ENCODE peak calls at places on chromosomes 13 and 19, in five cellular contexts. One of them, this sample, is unnamed.

GRCh38 chr13:45231722-45232121 is 30.9 kb upstream of the KCTD4 start:
- DNase-seq in DND-41: no peak
- DNase-seq in tibial nerve: no peak
- DNase-seq in lower leg skin: no peak
- DNase-seq in AG04449: no peak
- DNase-seq in this sample: no peak

GRCh38 chr13:96090240-96091101 is 564 bp downstream of the HS6ST3 start:
- DNase-seq in DND-41: no peak
- DNase-seq in tibial nerve: no peak
- DNase-seq in lower leg skin: no peak
- DNase-seq in AG04449: no peak
- DNase-seq in this sample: no peak

GRCh38 chr13:83895994-83896580 is 13.8 kb upstream of the SLITRK1 start:
- DNase-seq in DND-41: peak
- DNase-seq in tibial nerve: no peak
- DNase-seq in lower leg skin: no peak
- DNase-seq in AG04449: no peak
- DNase-seq in this sample: no peak

GRCh38 chr19:10291554-10292205 is 1.9 kb downstream of the ICAM5 start:
- DNase-seq in DND-41: no peak
- DNase-seq in tibial nerve: no peak
- DNase-seq in lower leg skin: no peak
- DNase-seq in AG04449: no peak
- DNase-seq in this sample: no peak

GRCh38 chr13:78045916-78046315 is 127.3 kb upstream of the EDNRB start:
- DNase-seq in DND-41: no peak
- DNase-seq in tibial nerve: no peak
- DNase-seq in lower leg skin: no peak
- DNase-seq in AG04449: no peak
- DNase-seq in this sample: no peak

GRCh38 chr19:6536138-6536671 is 5.4 kb downstream of the TNFSF9 start:
- DNase-seq in DND-41: peak
- DNase-seq in tibial nerve: no peak
- DNase-seq in lower leg skin: peak
- DNase-seq in AG04449: no peak
- DNase-seq in this sample: peak

GRCh38 chr19:30717381-30717780 is 345.2 kb downstream of the ZNF536 start:
- DNase-seq in DND-41: no peak
- DNase-seq in tibial nerve: no peak
- DNase-seq in lower leg skin: no peak
- DNase-seq in AG04449: no peak
- DNase-seq in this sample: no peak

GRCh38 chr19:35777411-35777841 is 2.1 kb downstream of the ARHGAP33 start:
- DNase-seq in DND-41: no peak
- DNase-seq in tibial nerve: no peak
- DNase-seq in lower leg skin: no peak
- DNase-seq in AG04449: no peak
- DNase-seq in this sample: no peak

GRCh38 chr19:8120636-8121480 is 28.5 kb downstream of the FBN3 start:
- DNase-seq in DND-41: no peak
- DNase-seq in tibial nerve: no peak
- DNase-seq in lower leg skin: no peak
- DNase-seq in AG04449: no peak
- DNase-seq in this sample: no peak

GRCh38 chr13:31477961-31478360 is 261.4 kb upstream of the RXFP2 start:
- DNase-seq in DND-41: no peak
- DNase-seq in tibial nerve: no peak
- DNase-seq in lower leg skin: no peak
- DNase-seq in AG04449: peak
- DNase-seq in this sample: no peak

GRCh38 chr19:6761053-6761676 is 6.1 kb downstream of the SH2D3A start:
- DNase-seq in DND-41: peak
- DNase-seq in tibial nerve: no peak
- DNase-seq in lower leg skin: no peak
- DNase-seq in AG04449: no peak
- DNase-seq in this sample: no peak

GRCh38 chr13:87166348-87166747 is 504.8 kb upstream of the SLITRK5 start:
- DNase-seq in DND-41: no peak
- DNase-seq in tibial nerve: no peak
- DNase-seq in lower leg skin: no peak
- DNase-seq in AG04449: no peak
- DNase-seq in this sample: no peak

GRCh38 chr13:99344610-99345208 is 37.5 kb upstream of the GPR183 start:
- DNase-seq in DND-41: no peak
- DNase-seq in tibial nerve: no peak
- DNase-seq in lower leg skin: no peak
- DNase-seq in AG04449: no peak
- DNase-seq in this sample: no peak

GRCh38 chr13:43159007-43159406 is 135.6 kb downstream of the DNAJC15 start:
- DNase-seq in DND-41: no peak
- DNase-seq in tibial nerve: no peak
- DNase-seq in lower leg skin: no peak
- DNase-seq in AG04449: no peak
- DNase-seq in this sample: no peak

GRCh38 chr19:17938092-17938845 is 5.5 kb downstream of the CCDC124 start:
- DNase-seq in DND-41: peak
- DNase-seq in tibial nerve: peak
- DNase-seq in lower leg skin: peak
- DNase-seq in AG04449: peak
- DNase-seq in this sample: peak

GRCh38 chr19:48342841-48343540 is 17.6 kb downstream of the EMP3 start:
- DNase-seq in DND-41: no peak
- DNase-seq in tibial nerve: no peak
- DNase-seq in lower leg skin: no peak
- DNase-seq in AG04449: no peak
- DNase-seq in this sample: no peak

GRCh38 chr19:18326772-18327171 is 3.9 kb upstream of the LSM4 start:
- DNase-seq in DND-41: no peak
- DNase-seq in tibial nerve: no peak
- DNase-seq in lower leg skin: no peak
- DNase-seq in AG04449: no peak
- DNase-seq in this sample: no peak

GRCh38 chr19:47430041-47430802 is 10.9 kb upstream of the MEIS3 start:
- DNase-seq in DND-41: no peak
- DNase-seq in tibial nerve: peak
- DNase-seq in lower leg skin: no peak
- DNase-seq in AG04449: no peak
- DNase-seq in this sample: no peak

GRCh38 chr13:34816543-34816942 is 125.5 kb upstream of the NBEA start:
- DNase-seq in DND-41: no peak
- DNase-seq in tibial nerve: no peak
- DNase-seq in lower leg skin: no peak
- DNase-seq in AG04449: peak
- DNase-seq in this sample: no peak

GRCh38 chr19:32224371-32225244 is 120.8 kb upstream of the ZNF507 start:
- DNase-seq in DND-41: peak
- DNase-seq in tibial nerve: peak
- DNase-seq in lower leg skin: no peak
- DNase-seq in AG04449: no peak
- DNase-seq in this sample: peak
- H3K4me3 ChIP-seq in DND-41: no peak
- H3K4me3 ChIP-seq in tibial nerve: no peak
- H3K4me3 ChIP-seq in lower leg skin: no peak
- H3K4me3 ChIP-seq in AG04449: peak
- H3K4me3 ChIP-seq in this sample: no peak

DNA sequence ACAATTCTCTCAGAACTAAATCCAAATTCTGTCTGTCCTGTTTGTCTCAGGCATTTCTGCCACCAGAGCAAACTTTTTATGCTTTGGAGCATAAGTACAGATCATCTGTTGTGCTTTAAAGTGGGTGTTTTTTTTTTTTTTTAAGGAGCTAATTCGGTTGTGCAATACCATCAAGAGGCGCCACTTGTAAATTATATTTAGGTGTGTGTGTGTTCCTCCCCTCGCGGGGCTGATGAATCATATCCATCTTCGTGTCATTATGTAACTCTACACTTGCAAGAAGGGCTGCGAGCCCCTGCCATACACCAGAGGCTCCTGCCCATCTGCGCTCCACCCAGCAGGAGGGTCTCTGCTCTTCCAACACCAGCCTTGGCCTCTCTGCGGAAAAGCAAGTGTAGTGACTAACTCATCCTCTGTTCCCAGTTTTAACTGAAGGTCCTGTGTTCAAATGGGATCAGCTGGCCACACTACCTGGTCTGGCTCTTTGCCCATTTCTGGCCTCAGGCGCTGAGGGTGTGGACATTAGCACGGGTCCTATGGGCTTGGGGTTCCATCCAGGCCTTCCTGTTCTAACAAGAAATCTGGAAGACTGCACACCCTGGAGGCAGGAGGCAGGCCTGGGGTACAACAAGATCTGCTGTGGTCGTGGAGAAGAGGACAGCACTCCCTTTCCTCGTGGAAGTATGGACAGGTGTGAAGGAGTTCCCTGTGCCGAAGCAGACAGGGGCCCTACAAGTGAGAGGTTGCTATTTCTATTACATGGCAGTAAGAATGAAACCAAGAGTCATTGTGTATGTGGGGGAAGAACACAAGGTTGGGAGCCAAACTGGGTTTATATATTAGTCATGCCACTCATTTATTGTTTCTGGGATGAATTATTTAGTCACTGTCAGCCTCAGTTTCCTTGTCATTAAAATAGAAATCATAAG is 96.1 kb upstream of the MBNL2 start:
- DNase-seq in DND-41: no peak
- DNase-seq in tibial nerve: no peak
- DNase-seq in lower leg skin: peak
- DNase-seq in AG04449: no peak
- DNase-seq in this sample: no peak
- H3K4me3 ChIP-seq in DND-41: no peak
- H3K4me3 ChIP-seq in tibial nerve: no peak
- H3K4me3 ChIP-seq in lower leg skin: no peak
- H3K4me3 ChIP-seq in AG04449: no peak
- H3K4me3 ChIP-seq in this sample: no peak

DNA sequence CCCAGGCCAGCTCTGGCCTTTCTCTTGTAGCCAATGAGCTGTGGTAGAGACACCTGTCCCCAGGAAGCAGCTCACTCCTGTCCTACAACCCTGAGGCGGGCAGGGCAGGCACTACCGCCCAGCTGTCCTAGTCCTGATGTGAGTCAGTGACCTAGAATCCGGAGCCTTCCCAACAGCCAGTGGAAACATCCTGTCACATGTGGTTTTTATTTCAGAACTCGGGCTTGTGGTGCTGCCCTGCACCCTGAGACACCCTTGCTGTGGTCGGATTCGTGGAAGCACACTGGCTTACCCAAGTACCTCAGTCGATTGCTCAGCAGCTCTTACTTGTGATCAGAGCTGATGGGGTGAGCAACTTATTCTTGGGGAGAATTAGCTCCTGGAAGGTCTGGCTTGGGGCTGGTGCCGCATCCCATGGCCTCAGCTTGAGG is 83.6 kb upstream of the ARHGEF7 start:
- DNase-seq in DND-41: peak
- DNase-seq in tibial nerve: no peak
- DNase-seq in lower leg skin: no peak
- DNase-seq in AG04449: peak
- DNase-seq in this sample: peak
- H3K4me3 ChIP-seq in DND-41: no peak
- H3K4me3 ChIP-seq in tibial nerve: no peak
- H3K4me3 ChIP-seq in lower leg skin: no peak
- H3K4me3 ChIP-seq in AG04449: no peak
- H3K4me3 ChIP-seq in this sample: no peak

DNA sequence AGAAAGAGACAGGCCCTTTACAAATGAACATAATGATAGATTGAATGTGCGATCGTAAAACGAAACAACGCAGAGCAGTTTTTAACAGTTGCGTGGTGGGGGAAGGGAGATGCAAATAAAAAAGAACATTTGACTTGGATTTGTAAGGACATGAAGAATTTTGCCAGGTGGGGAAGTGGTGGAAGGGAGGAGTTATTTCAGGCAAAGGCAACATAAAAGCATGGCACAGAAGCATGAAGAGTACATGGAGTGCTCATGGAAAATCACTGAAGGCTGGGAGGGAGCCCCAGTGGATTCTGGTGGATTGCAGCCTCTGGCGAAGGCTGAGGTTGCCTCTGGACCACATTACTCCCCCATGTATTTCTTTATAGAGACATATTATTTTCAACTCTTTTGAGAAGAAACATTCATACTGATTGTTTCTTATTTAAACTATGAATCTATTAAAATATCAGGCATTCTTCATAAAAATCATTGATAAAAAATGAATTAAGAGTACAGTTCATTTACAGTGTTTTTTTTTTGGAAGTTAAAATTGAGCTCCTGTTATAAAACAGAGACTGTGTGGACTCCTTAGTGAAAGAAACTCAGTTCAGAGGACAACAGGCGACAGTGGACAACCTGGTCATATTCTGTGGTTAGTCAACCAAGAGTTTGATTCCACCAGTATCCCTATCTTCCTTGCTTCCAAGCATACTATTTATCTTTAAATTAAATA is 57.5 kb downstream of the STARD13 start:
- DNase-seq in DND-41: no peak
- DNase-seq in tibial nerve: no peak
- DNase-seq in lower leg skin: no peak
- DNase-seq in AG04449: no peak
- DNase-seq in this sample: no peak
- H3K4me3 ChIP-seq in DND-41: no peak
- H3K4me3 ChIP-seq in tibial nerve: no peak
- H3K4me3 ChIP-seq in lower leg skin: no peak
- H3K4me3 ChIP-seq in AG04449: no peak
- H3K4me3 ChIP-seq in this sample: no peak

This sample was measured in Jurkat, Clone E6-1.